ENCODE peak calls at places on chromosome 12, in eight cellular contexts. Y, G, U, P, V, C, F and J are unnamed samples. For H3K27me3, the result is how much of the 10 kb centered on the place peaks cover.

GRCh38 chr12:60209933-60210332 is 614.1 kb downstream of the SLC16A7 start:
- DNase-seq in V (no peak), G (no peak), C (no peak), P (no peak), Y (peak), F (peak), U (peak), J (no peak)

GRCh38 chr12:33586576-33586975 is 147.0 kb upstream of the SYT10 start:
- DNase-seq in G (no peak), Y (no peak), P (no peak), U (peak), V (no peak), F (no peak), C (no peak), J (no peak)

GRCh38 chr12:93526786-93527428 is 45.6 kb upstream of the SOCS2 start:
- DNase-seq in F (no peak), V (peak), G (peak), P (peak), U (peak), Y (peak), C (peak), J (peak)

GRCh38 chr12:55720894-55721444 is 776 bp downstream of the RDH5 start:
- DNase-seq in G (peak), Y (peak), C (peak), F (no peak), V (peak), U (peak), P (peak), J (peak)

GRCh38 chr12:71942259-71942658 is 3.6 kb downstream of the TPH2 start:
- DNase-seq in C (no peak), V (no peak), P (no peak), U (no peak), G (no peak), Y (no peak), F (no peak), J (no peak)

GRCh38 chr12:80580254-80580653 is 127.2 kb upstream of the MYF6 start:
- DNase-seq in G (peak), P (peak), C (no peak), U (peak), V (no peak), F (no peak), Y (peak), J (peak)

GRCh38 chr12:80565276-80565675 is 121.2 kb downstream of the PTPRQ start:
- DNase-seq in F (no peak), Y (peak), U (no peak), G (peak), C (peak), P (no peak), V (no peak), J (peak)

GRCh38 chr12:48285751-48286650 is 64.7 kb downstream of the ZNF641 start:
- DNase-seq in C (no peak), U (peak), Y (no peak), F (peak), G (no peak), P (no peak), V (no peak), J (no peak)

GRCh38 chr12:121129705-121130147 is 3.0 kb upstream of the P2RX7 start:
- DNase-seq in P (no peak), G (no peak), Y (no peak), F (peak), V (no peak), C (no peak), U (no peak), J (no peak)

GRCh38 chr12:110853856-110854255 is 7.1 kb downstream of the CCDC63 start:
- DNase-seq in F (no peak), P (no peak), G (no peak), U (no peak), Y (no peak), C (no peak), V (no peak), J (no peak)

GRCh38 chr12:85843606-85844325 is 7.6 kb upstream of the RASSF9 start:
- DNase-seq in C (no peak), U (no peak), Y (no peak), G (no peak), F (no peak), V (no peak), P (no peak), J (no peak)

GRCh38 chr12:110861729-110862128 is 14.9 kb downstream of the CCDC63 start:
- DNase-seq in F (no peak), C (no peak), Y (no peak), V (no peak), U (no peak), P (no peak), G (no peak), J (no peak)

GRCh38 chr12:80838024-80838658 is 99.6 kb downstream of the LIN7A start:
- DNase-seq in U (no peak), V (no peak), C (no peak), P (no peak), Y (no peak), F (no peak), G (no peak), J (no peak)

GRCh38 chr12:15728118-15728598 is 61.0 kb downstream of the EPS8 start:
- DNase-seq in P (peak), U (peak), F (no peak), G (peak), C (peak), Y (peak), V (peak), J (peak)

GRCh38 chr12:120234643-120235368 is 30.7 kb downstream of the PXN start:
- DNase-seq in G (peak), C (peak), F (no peak), V (peak), Y (peak), U (peak), P (peak), J (peak)

GRCh38 chr12:46549527-46550265 is 177.1 kb upstream of the SLC38A2 start:
- DNase-seq in P (peak), C (peak), Y (peak), F (peak), G (peak), U (peak), V (peak), J (peak)

GRCh38 chr12:117832459-117833457 is 136.0 kb downstream of the KSR2 start:
- DNase-seq in Y (peak), U (peak), C (no peak), G (peak), P (peak), F (no peak), V (no peak), J (peak)

GRCh38 chr12:14417717-14418116 is 52.2 kb downstream of the ATF7IP start:
- DNase-seq in V (no peak), C (peak), U (peak), P (peak), Y (peak), G (peak), F (peak), J (peak)

GRCh38 chr12:131493068-131493826 is 217.6 kb upstream of the SFSWAP start:
- DNase-seq in V (no peak), F (no peak), C (no peak), P (no peak), G (no peak), Y (no peak), U (no peak), J (no peak)

GRCh38 chr12:10749700-10750384 is 26.7 kb upstream of the YBX3 start:
- DNase-seq in V (peak), U (peak), C (peak), P (peak), F (peak), G (peak), Y (peak), J (peak)

GRCh38 chr12:113611652-113612051 is 140.0 kb upstream of the LHX5 start:
- DNase-seq in C (no peak), U (no peak), G (no peak), P (no peak), F (no peak), Y (no peak), V (no peak), J (no peak)

DNA sequence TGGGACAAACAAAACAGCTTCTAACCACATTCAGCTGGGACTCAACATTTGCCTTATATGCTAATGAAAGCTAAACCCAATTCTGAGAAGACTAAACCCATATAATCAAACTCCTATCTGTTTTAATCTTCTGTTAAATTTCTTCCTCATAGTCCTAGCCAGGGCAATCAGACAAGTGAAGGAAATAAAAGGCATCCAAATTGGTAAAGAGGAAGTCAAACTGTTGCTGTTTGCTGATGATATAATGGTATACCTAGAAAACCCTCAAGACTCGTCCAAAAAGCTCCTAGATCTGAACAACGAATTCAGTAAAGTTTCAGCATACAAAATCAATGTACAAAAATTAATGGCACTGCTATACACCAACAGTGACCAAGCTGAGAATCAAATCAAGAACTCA is 157.1 kb downstream of the PHLDA1 start:
- DNase-seq in C (no peak), F (no peak), V (no peak), P (no peak), G (no peak), Y (no peak), U (no peak), J (no peak)
- H3K4me3 ChIP-seq in C (no peak), F (no peak), V (no peak), P (no peak), G (no peak), Y (no peak), U (no peak), J (no peak)

GRCh38 chr12:53652366-53652765 is 23.5 kb downstream of the ATP5MC2 start:
- DNase-seq in P (peak), Y (peak), C (no peak), G (peak), V (no peak), F (no peak), U (no peak), J (peak)
- H3K9ac ChIP-seq in P (no peak), Y (no peak), C (no peak), G (no peak), V (no peak), F (no peak), U (no peak), J (no peak)

DNA sequence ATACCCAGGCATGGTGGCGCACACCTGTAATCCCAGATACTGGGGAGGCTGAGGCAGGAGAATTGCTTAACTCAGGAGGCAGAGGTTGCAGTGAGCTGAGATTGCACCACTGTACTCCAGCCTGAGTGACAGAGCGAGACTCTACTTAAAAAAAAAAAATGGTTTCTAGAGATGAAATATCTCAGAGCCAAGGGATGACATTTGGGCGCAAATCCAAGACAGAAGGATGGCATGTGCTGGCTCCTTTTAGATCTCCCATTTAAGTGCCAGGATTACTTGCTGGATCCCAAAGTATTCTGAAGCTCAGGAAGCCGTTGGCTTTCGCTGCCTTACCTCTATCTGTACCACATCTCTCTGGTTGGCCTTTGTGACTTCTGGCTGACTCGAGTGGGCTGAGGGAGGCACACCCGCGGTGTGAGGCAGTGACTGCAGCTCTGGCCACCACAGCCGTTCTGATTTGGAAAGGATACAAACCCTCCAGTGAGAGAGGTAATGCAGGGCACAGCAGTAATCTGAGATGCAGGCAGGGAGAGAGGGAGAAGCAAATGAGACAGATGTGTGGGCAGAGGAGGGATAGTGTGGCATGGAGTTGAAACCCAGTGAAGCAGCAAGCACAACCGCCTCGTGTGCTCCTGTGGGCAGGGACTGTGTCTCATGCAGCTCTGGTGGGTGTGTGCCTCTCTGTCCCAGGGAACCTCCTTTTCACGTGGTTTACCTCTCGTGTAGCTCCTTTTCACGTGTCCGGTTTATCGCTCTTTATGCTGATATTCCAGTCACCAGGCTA is 4.9 kb downstream of the B4GALNT3 start:
- DNase-seq in V (no peak), F (no peak), U (no peak), Y (peak), P (no peak), C (no peak), G (no peak), J (peak)
- H3K27me3 ChIP-seq in V (under half), F (under half), U (under half), Y (under half), P (half or more), C (half or more), G (half or more), J (under half)

GRCh38 chr12:95764848-95765247 is 25.7 kb downstream of the NTN4 start:
- DNase-seq in F (no peak), V (no peak), P (no peak), C (no peak), U (no peak), G (peak), Y (no peak), J (no peak)

GRCh38 chr12:95760371-95760770 is 30.2 kb downstream of the NTN4 start:
- DNase-seq in G (no peak), F (no peak), Y (no peak), U (no peak), C (no peak), P (no peak), V (no peak), J (no peak)

GRCh38 chr12:95763809-95764253 is 26.7 kb downstream of the NTN4 start:
- DNase-seq in F (no peak), Y (peak), P (peak), V (peak), C (peak), U (peak), G (peak), J (peak)

GRCh38 chr12:95759039-95759438 is 31.5 kb downstream of the NTN4 start:
- DNase-seq in Y (no peak), P (no peak), F (no peak), C (no peak), V (no peak), U (no peak), G (no peak), J (no peak)

DNA sequence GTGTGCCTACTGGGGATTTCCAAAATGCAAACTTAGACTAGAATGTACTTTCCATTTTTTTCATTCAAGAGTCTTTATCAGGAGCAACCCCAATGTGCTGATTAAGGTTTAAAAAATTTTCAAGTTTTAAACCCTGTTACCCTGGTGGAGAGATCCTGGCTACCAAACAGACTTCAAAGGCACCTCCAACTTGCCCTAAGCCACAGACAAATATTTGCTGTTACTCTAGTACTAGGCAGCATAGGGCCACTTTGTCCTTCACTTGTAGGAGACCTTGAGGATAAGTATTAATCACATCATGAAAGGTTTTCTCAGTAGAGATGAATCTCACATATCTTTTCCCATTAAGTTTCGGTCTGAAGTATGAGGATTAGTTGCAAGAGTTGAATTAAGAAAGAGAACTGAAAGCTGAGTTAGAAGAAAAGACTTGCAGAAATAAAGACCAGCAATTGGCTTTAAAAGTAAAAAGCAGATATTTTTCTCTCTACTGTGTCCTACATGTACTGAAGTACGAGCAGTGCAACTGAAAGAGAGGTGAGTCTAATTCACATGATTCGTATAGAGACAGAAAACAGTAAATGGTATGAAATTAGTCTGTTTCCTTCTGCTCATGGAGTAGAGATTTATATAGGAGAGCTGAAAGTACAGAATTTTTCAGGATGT is 28.3 kb downstream of the NTN4 start:
- DNase-seq in P (no peak), G (no peak), V (no peak), C (no peak), F (peak), U (no peak), Y (no peak), J (no peak)
- H3K4me3 ChIP-seq in P (no peak), G (no peak), V (no peak), C (no peak), F (no peak), U (no peak), Y (no peak), J (no peak)

DNA sequence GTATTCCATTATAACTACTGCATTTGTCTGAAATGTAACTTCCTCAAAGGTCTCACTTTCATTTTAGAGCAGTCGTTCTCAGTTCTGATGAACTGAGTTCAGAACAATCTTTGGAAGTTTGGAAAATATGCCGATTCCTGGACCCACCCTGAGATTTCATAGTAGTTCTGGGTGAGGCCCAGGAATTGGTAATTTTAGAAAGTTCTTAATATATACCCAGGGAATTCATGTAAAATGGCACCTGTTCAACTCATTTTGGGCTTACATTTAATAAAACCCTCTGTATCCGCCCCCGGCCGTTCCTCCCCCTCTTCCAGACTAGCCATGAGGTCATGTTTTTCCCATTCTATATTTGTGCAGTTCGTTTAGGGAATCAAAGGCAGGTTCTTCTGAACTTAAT is 5.9 kb downstream of the GSG1 start:
- DNase-seq in C (no peak), Y (peak), U (peak), P (peak), F (peak), G (no peak), V (no peak), J (no peak)
- H3K9ac ChIP-seq in C (peak), Y (peak), U (peak), P (peak), F (peak), G (peak), V (peak), J (peak)

DNA sequence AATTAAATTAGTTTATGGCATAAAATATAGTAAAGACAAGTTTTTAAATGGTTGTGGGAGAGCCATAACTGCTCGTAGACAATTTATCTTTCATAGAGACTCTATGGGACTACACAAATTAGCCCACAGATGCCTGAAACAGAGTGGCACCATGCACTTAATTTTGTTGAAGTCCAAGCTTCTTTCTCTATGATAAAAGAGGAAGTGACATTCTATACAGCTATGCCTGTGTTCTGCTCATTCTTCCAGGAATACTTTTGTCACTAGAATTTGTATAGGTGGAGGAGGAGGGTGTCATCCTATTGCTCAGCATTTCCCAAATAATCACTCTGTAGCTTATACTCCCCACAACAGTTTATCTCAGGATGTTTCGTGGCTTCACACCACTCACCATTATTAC is 43.7 kb upstream of the KICS2 start:
- DNase-seq in Y (no peak), P (no peak), C (no peak), V (no peak), U (no peak), F (no peak), G (no peak), J (no peak)
- H3K27me3 ChIP-seq in Y (under half), P (under half), C (under half), V (under half), U (under half), F (under half), G (under half), J (under half)

DNA sequence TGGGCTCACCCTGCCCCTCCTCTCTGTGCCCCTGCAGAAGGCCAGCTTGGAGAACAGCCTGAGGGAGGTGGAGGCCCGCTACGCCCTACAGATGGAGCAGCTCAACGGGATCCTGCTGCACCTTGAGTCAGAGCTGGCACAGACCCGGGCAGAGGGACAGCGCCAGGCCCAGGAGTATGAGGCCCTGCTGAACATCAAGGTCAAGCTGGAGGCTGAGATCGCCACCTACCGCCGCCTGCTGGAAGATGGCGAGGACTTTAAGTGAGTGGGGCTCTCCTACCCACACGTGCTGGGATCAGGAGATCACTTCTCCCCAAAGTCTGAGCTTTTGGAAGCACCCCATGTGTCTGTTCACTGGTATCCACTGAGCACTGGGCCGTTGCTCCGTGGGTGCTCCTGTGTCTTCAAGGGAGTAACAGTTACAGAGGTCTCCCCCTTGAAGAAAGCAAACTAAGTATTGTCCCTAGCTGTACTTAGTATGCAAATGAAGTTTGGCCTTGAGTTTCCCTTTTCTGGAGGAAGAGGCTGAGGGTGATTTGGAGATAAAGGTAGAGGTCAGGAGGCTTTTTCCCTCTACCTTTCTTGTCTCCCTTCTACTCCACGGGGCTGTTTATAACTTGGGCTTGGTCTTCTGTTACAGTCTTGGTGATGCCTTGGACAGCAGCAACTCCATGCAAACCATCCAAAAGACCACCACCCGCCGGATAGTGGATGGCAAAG is 3.3 kb downstream of the KRT18 start:
- DNase-seq in F (no peak), C (no peak), G (no peak), V (no peak), Y (no peak), U (peak), P (no peak), J (no peak)
- H3K4me3 ChIP-seq in F (no peak), C (no peak), G (no peak), V (no peak), Y (no peak), U (peak), P (no peak), J (no peak)

DNA sequence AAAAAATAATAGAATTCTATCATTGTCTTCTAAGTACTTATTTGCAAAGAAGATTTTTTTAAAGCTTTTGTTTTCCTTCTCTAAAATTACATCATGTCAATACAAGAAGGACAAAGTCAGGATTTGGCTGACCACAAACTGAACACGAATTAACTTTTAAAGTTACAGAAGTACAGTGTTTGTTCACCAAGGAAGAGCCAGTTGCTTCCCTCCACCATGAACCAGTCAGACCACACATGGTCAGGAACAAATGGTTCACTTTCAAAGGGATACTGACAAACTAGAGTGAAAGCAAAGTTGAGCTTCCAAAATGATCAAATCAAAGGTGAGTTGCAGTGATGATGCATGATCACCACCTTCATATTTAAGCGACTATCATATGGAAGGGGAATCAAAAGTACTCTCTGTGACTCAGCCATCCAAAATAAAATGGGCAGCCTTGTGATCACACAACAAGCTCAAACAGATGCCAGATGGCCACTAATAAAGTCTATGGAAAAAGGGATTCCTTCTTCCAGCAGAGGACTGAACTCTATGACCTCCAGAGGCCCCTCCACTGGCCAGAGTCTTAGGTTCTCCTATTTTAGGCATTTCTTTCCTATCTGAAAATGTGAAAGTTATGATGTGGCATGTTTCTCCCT is 13.1 kb downstream of the NT5DC3 start:
- DNase-seq in G (no peak), U (no peak), P (no peak), V (no peak), F (no peak), Y (no peak), C (no peak), J (no peak)
- H3K9ac ChIP-seq in G (no peak), U (no peak), P (no peak), V (no peak), F (no peak), Y (no peak), C (no peak), J (no peak)